ENCODE peak calls at places on chromosome 12, in seven cellular contexts. X, N, W, Z, Y, Q and V are unnamed samples.

GRCh38 chr12:34218193-34219045 is 196.1 kb downstream of the ALG10 start:
- DNase-seq in X (peak; percentile 1), N (peak; percentile 74), W (peak; percentile 77), Z (peak; percentile 52), Y (peak; percentile 46), Q (peak; percentile 64), V (peak; percentile 87)

GRCh38 chr12:39033789-39034188 is 128.4 kb upstream of the CPNE8 start:
- DNase-seq in X (no peak), N (no peak), W (no peak), Z (no peak), Y (no peak), Q (no peak), V (no peak)

GRCh38 chr12:53299101-53299453 is 418 bp upstream of the MYG1 start:
- DNase-seq in X (no peak), N (no peak), W (no peak), Z (peak; percentile 29), Y (peak; percentile 40), Q (peak; percentile 23), V (no peak)

GRCh38 chr12:45299132-45299692 is 83.3 kb downstream of the ANO6 start:
- DNase-seq in X (no peak), N (no peak), W (no peak), Z (peak; percentile 23), Y (peak; percentile 36), Q (no peak), V (no peak)

GRCh38 chr12:62306569-62307530 is 46.6 kb downstream of the USP15 start:
- DNase-seq in X (no peak), N (no peak), W (no peak), Z (no peak), Y (no peak), Q (no peak), V (no peak)

GRCh38 chr12:51395283-51396230 is 4.4 kb upstream of the GALNT6 start:
- DNase-seq in X (peak; percentile 70), N (no peak), W (peak; percentile 52), Z (no peak), Y (peak; percentile 79), Q (no peak), V (no peak)

GRCh38 chr12:55675671-55676070 is 32.0 kb downstream of the ITGA7 start:
- DNase-seq in X (no peak), N (no peak), W (no peak), Z (no peak), Y (no peak), Q (no peak), V (no peak)

GRCh38 chr12:70918321-70918720 is 2.2 kb downstream of the PTPRR start:
- DNase-seq in X (no peak), N (no peak), W (no peak), Z (no peak), Y (no peak), Q (no peak), V (no peak)

GRCh38 chr12:49358548-49359141 is 8.6 kb upstream of the SPATS2 start:
- DNase-seq in X (no peak), N (peak; percentile 67), W (peak; percentile 74), Z (peak; percentile 84), Y (peak; percentile 75), Q (peak; percentile 72), V (no peak)

GRCh38 chr12:101172316-101172715 is 37.7 kb downstream of the SLC5A8 start:
- DNase-seq in X (no peak), N (peak; percentile 69), W (peak; percentile 4), Z (no peak), Y (peak; percentile 27), Q (peak; percentile 23), V (no peak)

GRCh38 chr12:102172436-102172835 is 25.2 kb downstream of the PMCH start:
- DNase-seq in X (no peak), N (no peak), W (no peak), Z (no peak), Y (no peak), Q (no peak), V (no peak)

GRCh38 chr12:54004841-54005530 is 3.8 kb upstream of the HOXC8 start:
- DNase-seq in X (no peak), N (no peak), W (no peak), Z (no peak), Y (no peak), Q (no peak), V (no peak)

GRCh38 chr12:6847676-6848075 is 3.4 kb downstream of the CDCA3 start:
- DNase-seq in X (no peak), N (no peak), W (no peak), Z (no peak), Y (no peak), Q (no peak), V (no peak)

GRCh38 chr12:25959069-25959961 is 833 bp downstream of the RASSF8 start:
- DNase-seq in X (no peak), N (peak; percentile 63), W (peak; percentile 27), Z (no peak), Y (no peak), Q (no peak), V (peak; percentile 21)

GRCh38 chr12:63070709-63071108 is 80.3 kb downstream of the AVPR1A start:
- DNase-seq in X (no peak), N (no peak), W (no peak), Z (no peak), Y (no peak), Q (no peak), V (no peak)

GRCh38 chr12:49093746-49094103 is 876 bp downstream of the DHH start:
- DNase-seq in X (no peak), N (peak; percentile 61), W (peak; percentile 58), Z (no peak), Y (peak; percentile 32), Q (no peak), V (no peak)

DNA sequence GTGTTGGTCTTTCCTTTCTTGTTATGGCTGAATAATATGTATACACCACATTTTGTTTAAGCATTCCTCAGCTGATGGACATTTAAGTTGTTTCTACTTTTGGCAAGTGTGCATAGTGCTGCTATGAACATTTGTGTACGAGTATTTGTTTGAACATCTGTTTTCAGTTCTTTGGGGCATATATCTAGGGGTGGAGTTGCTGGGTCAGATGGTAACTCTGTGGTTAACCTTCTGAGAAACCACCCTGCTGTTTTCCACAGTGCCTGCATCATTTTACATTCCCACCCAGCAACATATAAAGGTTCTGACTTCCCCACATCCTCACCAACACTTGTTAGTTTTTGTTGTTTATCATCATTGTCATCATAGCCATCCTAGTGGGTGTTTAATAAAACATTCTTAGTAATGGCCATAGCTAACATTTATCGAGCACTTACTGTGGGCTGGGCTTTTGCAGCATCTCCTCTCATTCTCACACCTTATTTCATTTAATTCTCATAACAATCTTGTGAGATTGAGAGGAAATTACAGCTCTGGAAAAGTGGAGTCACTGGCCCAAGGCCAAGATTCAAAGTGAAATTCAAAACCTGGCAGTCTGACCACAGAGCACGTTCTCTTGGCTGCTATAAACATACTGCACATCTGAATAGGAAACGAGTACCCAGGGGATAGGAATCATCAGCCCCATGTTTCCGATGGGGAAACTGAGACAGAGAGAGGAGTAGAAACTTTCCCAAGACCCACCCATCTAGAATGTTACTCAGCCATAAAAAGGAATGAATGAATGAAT is 193.6 kb downstream of the KSR2 start:
- DNase-seq in X (no peak), N (no peak), W (no peak), Z (no peak), Y (no peak), Q (no peak), V (no peak)
- TF ChIP-seq JUND in X (no peak), N (no peak), W (no peak), Z (no peak), Y (no peak), Q (no peak), V (no peak)

GRCh38 chr12:130128764-130129735 is 33.2 kb upstream of the FZD10 start:
- DNase-seq in X (no peak), N (no peak), W (no peak), Z (no peak), Y (no peak), Q (no peak), V (no peak)

GRCh38 chr12:130124605-130125244 is 37.5 kb upstream of the FZD10 start:
- DNase-seq in X (no peak), N (no peak), W (no peak), Z (no peak), Y (no peak), Q (no peak), V (no peak)

GRCh38 chr12:130126023-130126432 is 36.2 kb upstream of the FZD10 start:
- DNase-seq in X (no peak), N (no peak), W (no peak), Z (no peak), Y (no peak), Q (no peak), V (no peak)

GRCh38 chr12:130127909-130128763 is 34.1 kb upstream of the FZD10 start:
- DNase-seq in X (no peak), N (no peak), W (no peak), Z (no peak), Y (no peak), Q (no peak), V (no peak)

GRCh38 chr12:130127527-130127908 is 34.7 kb upstream of the FZD10 start:
- DNase-seq in X (no peak), N (no peak), W (peak; percentile 48), Z (no peak), Y (peak; percentile 40), Q (no peak), V (no peak)
- TF ChIP-seq JUND in X (no peak), N (no peak), W (no peak), Z (no peak), Y (no peak), Q (no peak), V (no peak)

GRCh38 chr12:65612440-65612839 is 211.8 kb upstream of the HMGA2 start:
- DNase-seq in X (no peak), N (no peak), W (no peak), Z (no peak), Y (no peak), Q (no peak), V (no peak)

GRCh38 chr12:65611396-65611795 is 212.9 kb upstream of the HMGA2 start:
- DNase-seq in X (no peak), N (no peak), W (no peak), Z (no peak), Y (no peak), Q (no peak), V (no peak)

GRCh38 chr12:65607271-65607880 is 216.9 kb upstream of the HMGA2 start:
- DNase-seq in X (no peak), N (no peak), W (no peak), Z (no peak), Y (no peak), Q (no peak), V (peak; percentile 69)

GRCh38 chr12:65608319-65608916 is 215.9 kb upstream of the HMGA2 start:
- DNase-seq in X (no peak), N (no peak), W (no peak), Z (no peak), Y (no peak), Q (no peak), V (no peak)

GRCh38 chr12:65609359-65609771 is 214.9 kb upstream of the HMGA2 start:
- DNase-seq in X (no peak), N (no peak), W (no peak), Z (peak; percentile 48), Y (no peak), Q (no peak), V (no peak)
- TF ChIP-seq JUND in X (no peak), N (no peak), W (peak; percentile 35), Z (peak; percentile 56), Y (no peak), Q (no peak), V (no peak)

DNA sequence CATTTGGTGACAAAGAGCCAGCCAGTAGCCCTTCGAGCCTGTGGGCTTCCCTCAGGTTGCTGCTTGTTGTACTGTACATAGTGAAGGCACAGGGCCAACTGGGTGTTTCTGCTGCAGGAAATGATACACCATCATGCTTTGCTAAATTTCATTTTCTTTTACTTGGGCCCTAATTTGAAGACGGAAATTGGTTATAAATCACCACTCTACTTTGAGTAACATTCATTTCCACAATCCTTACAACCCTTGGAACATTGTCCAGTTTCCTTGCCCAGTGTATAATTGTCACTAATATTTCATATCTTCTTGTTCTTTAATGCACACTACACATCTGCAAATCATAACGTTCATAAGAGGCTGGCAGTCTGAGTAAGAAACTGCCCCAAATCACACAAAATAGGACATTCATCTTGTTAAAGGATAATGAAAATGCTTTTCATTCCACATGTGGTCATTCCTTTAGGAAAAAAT is 30.2 kb downstream of the MSRB3 start:
- DNase-seq in X (no peak), N (no peak), W (no peak), Z (no peak), Y (no peak), Q (no peak), V (no peak)
- TF ChIP-seq JUND in X (no peak), N (no peak), W (peak; percentile 62), Z (no peak), Y (no peak), Q (no peak), V (no peak)